ENCODE peak calls at places on chromosomes 5 and 9, in ten cellular contexts. F is effector memory CD4-positive, alpha-beta T cell; M is psoas muscle; U is upper lobe of right lung; T is right atrium auricular region; Y is WERI-Rb-1; L is CD8-positive, alpha-beta T cell; D is CD4-positive, alpha-beta memory T cell; V is fibroblast of lung; O is tibial nerve. J is an unnamed sample. For H3K9me3, the result is how much of the 10 kb centered on the place peaks cover.

GRCh38 chr5:147522435-147522834 is 12.6 kb upstream of the DPYSL3 start:
- DNase-seq in F (no peak), M (no peak), U (no peak), T (no peak), Y (no peak), L (no peak), D (no peak), V (peak), O (no peak), J (no peak)

GRCh38 chr5:65364907-65365306 is 116.8 kb downstream of the ADAMTS6 start:
- DNase-seq in F (no peak), M (no peak), U (no peak), T (no peak), Y (no peak), L (no peak), D (no peak), V (peak), O (no peak), J (no peak)

GRCh38 chr9:13181652-13182051 is 97.8 kb downstream of the MPDZ start:
- DNase-seq in F (no peak), M (no peak), U (no peak), T (no peak), Y (peak), L (no peak), D (no peak), V (peak), O (no peak), J (no peak)

GRCh38 chr9:14887149-14887548 is 23.1 kb downstream of the FREM1 start:
- DNase-seq in F (no peak), M (no peak), U (no peak), T (no peak), Y (no peak), L (no peak), D (no peak), V (no peak), O (no peak), J (no peak)

GRCh38 chr5:51632027-51632426 is 248.8 kb downstream of the ISL1 start:
- DNase-seq in F (no peak), M (no peak), U (no peak), T (no peak), Y (no peak), L (no peak), D (no peak), V (no peak), O (no peak), J (no peak)

GRCh38 chr9:72464819-72465218 is 56.6 kb upstream of the TMC1 start:
- DNase-seq in F (no peak), M (no peak), U (no peak), T (no peak), Y (peak), L (no peak), D (no peak), V (no peak), O (no peak), J (no peak)

GRCh38 chr9:88782931-88783451 is 208.3 kb upstream of the S1PR3 start:
- DNase-seq in F (no peak), M (no peak), U (no peak), T (no peak), Y (no peak), L (no peak), D (no peak), V (peak), O (no peak), J (no peak)

GRCh38 chr5:78771260-78772240 is 123.0 kb upstream of the LHFPL2 start:
- DNase-seq in F (no peak), M (no peak), U (no peak), T (peak), Y (no peak), L (no peak), D (no peak), V (no peak), O (no peak), J (no peak)

GRCh38 chr5:141359790-141360426 is at the start of gene PCDHGB2:
- DNase-seq in F (no peak), M (no peak), U (no peak), T (no peak), Y (no peak), L (no peak), D (no peak), V (peak), O (no peak), J (no peak)
- H3K9me3 ChIP-seq in F (under half), M (under half), U (under half), T (under half), Y (under half), L (under half), D (under half), V (under half), O (half or more), J (under half)

DNA sequence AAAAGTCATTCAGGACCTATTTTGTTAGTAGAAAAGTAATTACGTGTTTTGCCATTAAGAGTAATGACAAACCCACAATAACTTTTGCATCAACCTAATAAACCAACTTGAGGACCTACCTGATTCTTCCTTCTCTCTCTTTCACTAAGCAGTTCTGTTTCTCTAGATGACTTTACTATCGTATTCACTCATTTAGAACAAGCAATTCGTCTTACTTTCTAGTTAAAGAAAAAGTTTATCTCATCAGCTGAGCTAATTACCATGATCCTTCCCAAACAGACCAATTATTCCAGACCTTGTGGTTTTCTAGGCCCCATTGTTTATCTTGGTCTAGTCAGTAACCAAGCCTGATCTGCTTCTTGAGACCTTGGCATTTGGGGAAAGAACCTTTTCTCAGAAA is 49.6 kb upstream of the PRDM9 start:
- DNase-seq in F (no peak), M (no peak), U (no peak), T (no peak), Y (no peak), L (no peak), D (no peak), V (no peak), O (no peak), J (no peak)
- H3K9me3 ChIP-seq in F (under half), M (under half), U (under half), T (under half), Y (under half), L (under half), D (under half), V (under half), O (under half), J (under half)

GRCh38 chr9:27165670-27166069 is 56.6 kb downstream of the TEK start:
- DNase-seq in F (no peak), M (no peak), U (no peak), T (no peak), Y (no peak), L (no peak), D (no peak), V (no peak), O (no peak), J (no peak)
- H3K9me3 ChIP-seq in F (under half), M (under half), U (under half), T (under half), Y (under half), L (under half), D (under half), V (under half), O (under half), J (under half)

GRCh38 chr5:2188661-2189060 is 305.9 kb upstream of the IRX4 start:
- DNase-seq in F (no peak), M (no peak), U (no peak), T (no peak), Y (no peak), L (no peak), D (no peak), V (no peak), O (no peak), J (no peak)
- H3K9me3 ChIP-seq in F (under half), M (under half), U (under half), T (under half), Y (under half), L (under half), D (under half), V (under half), O (under half), J (under half)

GRCh38 chr5:103886826-103887225 is 324.2 kb upstream of the NUDT12 start:
- DNase-seq in F (no peak), M (no peak), U (no peak), T (no peak), Y (no peak), L (no peak), D (no peak), V (peak), O (no peak), J (no peak)
- H3K9me3 ChIP-seq in F (under half), M (under half), U (under half), T (under half), Y (under half), L (under half), D (under half), V (under half), O (under half), J (under half)

GRCh38 chr9:3585616-3586015 is 59.8 kb upstream of the RFX3 start:
- DNase-seq in F (no peak), M (no peak), U (no peak), T (no peak), Y (no peak), L (no peak), D (no peak), V (no peak), O (no peak), J (no peak)
- H3K9me3 ChIP-seq in F (under half), M (under half), U (under half), T (under half), Y (under half), L (under half), D (under half), V (under half), O (under half), J (under half)

DNA sequence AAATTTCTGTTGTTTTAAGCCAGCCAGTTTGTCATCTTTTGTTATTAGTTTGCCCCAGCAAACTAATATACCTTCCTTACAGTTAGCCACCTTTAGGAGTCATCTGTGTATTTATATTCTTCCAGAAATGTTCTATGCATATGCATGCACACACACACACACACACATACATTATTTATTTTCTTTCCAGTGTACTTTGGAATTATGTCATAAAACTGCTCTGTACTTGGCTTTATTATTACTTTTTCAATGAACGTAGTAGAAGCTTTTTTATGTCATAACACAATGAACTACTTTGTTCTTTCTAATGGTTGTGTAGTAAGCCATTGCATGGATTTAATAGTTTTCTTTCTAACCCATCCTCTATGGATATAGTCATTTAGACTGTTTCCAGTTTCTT is 26.5 kb upstream of the DAB2 start:
- DNase-seq in F (no peak), M (no peak), U (no peak), T (no peak), Y (no peak), L (no peak), D (no peak), V (no peak), O (no peak), J (no peak)
- H3K9me3 ChIP-seq in F (under half), M (under half), U (under half), T (under half), Y (under half), L (under half), D (under half), V (under half), O (under half), J (under half)

DNA sequence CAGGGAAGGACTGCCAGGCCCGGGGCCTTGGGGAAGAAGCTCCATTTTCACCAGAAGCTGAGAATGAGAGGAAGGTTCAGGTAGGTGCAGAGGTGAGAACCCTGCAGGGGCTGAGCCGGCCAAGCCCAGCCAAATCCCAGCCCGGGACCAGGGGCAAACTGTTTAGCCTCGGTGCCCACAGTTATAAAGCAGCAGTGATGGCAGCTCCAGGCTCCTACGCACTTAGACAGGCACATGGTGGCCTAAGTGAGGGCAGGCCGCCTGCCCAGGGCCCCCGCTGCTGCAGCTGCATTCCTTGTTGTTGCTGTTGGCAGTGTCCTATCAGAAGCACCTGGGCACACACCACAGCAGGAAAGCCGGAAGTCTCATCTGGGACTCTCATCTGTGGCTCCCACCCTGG is 159.9 kb upstream of the FOXD4L5 start:
- DNase-seq in F (no peak), M (no peak), U (no peak), T (no peak), Y (no peak), L (no peak), D (no peak), V (no peak), O (no peak), J (no peak)
- H3K9me3 ChIP-seq in F (under half), M (under half), U (under half), T (under half), Y (under half), L (under half), D (under half), V (under half), O (under half), J (under half)

J was measured in T-helper 17 cell.